ENCODE peak calls at places on chromosomes 13 and 19, in ten cellular contexts. J, K, P, V, Y, O, N, F, X and Z are unnamed samples.

GRCh38 chr13:79989251-79989661 is 351.7 kb downstream of the SPRY2 start:
- DNase-seq in V (no peak), F (no peak), Y (no peak), O (no peak), N (no peak), K (no peak), J (peak), X (no peak), P (peak), Z (no peak)

GRCh38 chr13:62119739-62120700 is 704.4 kb upstream of the PCDH20 start:
- DNase-seq in P (peak), J (peak), X (no peak), V (peak), F (no peak), N (no peak), O (peak), K (no peak), Y (no peak), Z (peak)

GRCh38 chr19:10402441-10403038 is 802 bp downstream of the CDC37 start:
- DNase-seq in K (no peak), V (peak), Y (no peak), X (no peak), F (no peak), J (peak), P (peak), O (no peak), N (peak), Z (no peak)

GRCh38 chr13:93861818-93862217 is 617.7 kb downstream of the DCT start:
- DNase-seq in V (peak), O (no peak), N (peak), J (peak), X (no peak), K (no peak), F (no peak), Y (no peak), P (peak), Z (no peak)

GRCh38 chr19:14843587-14843986 is 5.1 kb downstream of the OR7A10 start:
- DNase-seq in P (no peak), V (no peak), Y (no peak), N (no peak), J (no peak), F (no peak), K (no peak), O (no peak), X (no peak), Z (no peak)

GRCh38 chr19:29560313-29561075 is 34.7 kb downstream of the VSTM2B start:
- DNase-seq in F (no peak), K (no peak), X (no peak), P (no peak), V (no peak), O (no peak), Y (no peak), J (no peak), N (no peak), Z (no peak)

GRCh38 chr19:56263319-56263718 is 9.2 kb upstream of the EDDM13 start:
- DNase-seq in J (no peak), V (no peak), N (no peak), K (no peak), Y (no peak), P (no peak), X (no peak), F (no peak), O (no peak), Z (no peak)

GRCh38 chr13:30450066-30450465 is 15.7 kb downstream of the HMGB1 start:
- DNase-seq in P (no peak), J (no peak), N (no peak), O (no peak), V (no peak), X (no peak), K (no peak), F (no peak), Y (no peak), Z (no peak)

GRCh38 chr13:90545070-90545840 is 802.2 kb upstream of the MIR17HG start:
- DNase-seq in N (peak), P (peak), X (no peak), J (no peak), F (no peak), O (no peak), K (no peak), V (peak), Y (no peak), Z (no peak)

GRCh38 chr19:35055715-35056179 is 14.2 kb downstream of the HPN start:
- DNase-seq in P (no peak), K (no peak), Y (no peak), N (no peak), X (no peak), J (no peak), O (no peak), F (no peak), V (no peak), Z (no peak)

GRCh38 chr13:95797016-95797415 is 120.1 kb downstream of the DNAJC3 start:
- DNase-seq in J (no peak), Y (no peak), K (no peak), O (no peak), V (no peak), X (no peak), N (no peak), F (no peak), P (no peak), Z (no peak)

GRCh38 chr19:15871570-15871969 is 26.3 kb downstream of the CYP4F2 start:
- DNase-seq in F (no peak), J (no peak), N (no peak), V (no peak), P (no peak), K (no peak), X (no peak), Y (no peak), O (peak), Z (peak)

GRCh38 chr19:38869836-38870607 is 8.1 kb downstream of the RINL start:
- DNase-seq in J (peak), O (peak), F (no peak), P (peak), V (peak), Y (peak), X (peak), K (peak), N (peak), Z (peak)

GRCh38 chr13:39364797-39365468 is 238.1 kb downstream of the LHFPL6 start:
- DNase-seq in J (peak), P (peak), O (no peak), X (no peak), F (no peak), Y (no peak), K (no peak), N (no peak), V (no peak), Z (no peak)

GRCh38 chr19:57192064-57192395 is 730 bp downstream of the ZNF264 start:
- DNase-seq in V (no peak), X (no peak), K (no peak), J (peak), Y (no peak), N (no peak), P (peak), F (no peak), O (peak), Z (no peak)

GRCh38 chr19:10694706-10695105 is 6.5 kb upstream of the QTRT1 start:
- DNase-seq in Y (no peak), N (no peak), F (no peak), K (no peak), X (no peak), O (no peak), V (no peak), P (no peak), J (no peak), Z (no peak)

GRCh38 chr19:15110418-15110815 is 3.2 kb downstream of the SYDE1 start:
- DNase-seq in F (no peak), P (no peak), K (no peak), N (no peak), V (no peak), J (no peak), Y (no peak), O (no peak), X (no peak), Z (no peak)

GRCh38 chr19:33374406-33374703 is 846 bp downstream of the CEBPG start:
- DNase-seq in X (no peak), V (no peak), Y (no peak), P (peak), N (peak), O (no peak), F (no peak), J (peak), K (no peak), Z (peak)

GRCh38 chr19:16076958-16077611 is 790 bp downstream of the TPM4 start:
- DNase-seq in K (no peak), F (no peak), V (no peak), X (peak), O (no peak), P (no peak), J (no peak), N (peak), Y (peak), Z (no peak)

GRCh38 chr19:39843919-39844793 is 2.0 kb downstream of the FBL start:
- DNase-seq in P (peak), V (peak), J (peak), F (peak), O (peak), Y (no peak), N (peak), K (no peak), X (no peak), Z (peak)

GRCh38 chr19:57348136-57348535 is 2.9 kb upstream of the ZNF304 start:
- DNase-seq in V (peak), K (no peak), J (peak), P (peak), F (no peak), O (no peak), N (no peak), Y (no peak), X (no peak), Z (no peak)

GRCh38 chr19:35436477-35437141 is 11.4 kb upstream of the FFAR2 start:
- DNase-seq in V (peak), O (peak), Y (no peak), J (peak), N (peak), X (no peak), P (peak), K (no peak), F (peak), Z (no peak)

GRCh38 chr13:110125157-110125556 is 181.8 kb downstream of the COL4A1 start:
- DNase-seq in X (no peak), V (no peak), O (no peak), N (no peak), P (peak), K (no peak), Y (no peak), F (no peak), J (no peak), Z (no peak)
- TF ChIP-seq CTCF in X (no peak), V (no peak), O (no peak), N (no peak), P (no peak), K (no peak), Y (no peak), F (no peak), J (no peak), Z (no peak)

DNA sequence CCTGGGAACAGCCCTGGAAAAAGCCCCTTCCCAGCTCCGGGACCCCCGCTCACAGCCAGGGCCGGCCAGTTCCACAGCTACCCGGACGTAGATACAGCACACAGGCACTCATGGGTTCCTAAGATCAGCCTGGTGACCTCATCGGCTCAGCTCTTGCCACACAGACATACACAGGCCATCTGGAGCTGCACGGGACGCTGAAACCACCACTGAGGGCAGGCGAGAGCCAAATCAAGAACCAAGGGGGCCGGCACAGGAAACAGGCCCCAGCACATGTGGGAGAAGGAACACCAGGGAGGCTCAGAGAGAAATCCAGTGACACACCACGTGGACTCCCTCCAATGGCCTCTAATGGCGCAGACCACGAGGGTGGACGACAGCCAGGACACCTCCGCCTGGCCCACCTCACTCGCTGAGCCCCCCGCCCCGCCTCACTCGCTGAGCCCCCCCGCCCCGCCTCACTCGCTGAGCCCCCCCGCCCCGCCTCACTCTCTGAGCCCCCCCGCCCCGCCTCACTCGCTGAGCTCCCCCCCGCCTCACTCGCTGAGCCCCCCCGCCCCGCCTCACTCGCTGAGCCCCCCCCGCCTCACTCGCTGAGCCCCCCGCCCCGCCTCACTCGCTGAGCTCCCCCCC is 69.7 kb upstream of the C13orf46 start:
- DNase-seq in O (peak), F (peak), K (no peak), P (peak), Y (no peak), N (peak), X (peak), J (peak), V (peak), Z (no peak)
- TF ChIP-seq CTCF in O (no peak), F (peak), K (no peak), P (peak), Y (no peak), N (no peak), X (no peak), J (peak), V (peak), Z (no peak)

DNA sequence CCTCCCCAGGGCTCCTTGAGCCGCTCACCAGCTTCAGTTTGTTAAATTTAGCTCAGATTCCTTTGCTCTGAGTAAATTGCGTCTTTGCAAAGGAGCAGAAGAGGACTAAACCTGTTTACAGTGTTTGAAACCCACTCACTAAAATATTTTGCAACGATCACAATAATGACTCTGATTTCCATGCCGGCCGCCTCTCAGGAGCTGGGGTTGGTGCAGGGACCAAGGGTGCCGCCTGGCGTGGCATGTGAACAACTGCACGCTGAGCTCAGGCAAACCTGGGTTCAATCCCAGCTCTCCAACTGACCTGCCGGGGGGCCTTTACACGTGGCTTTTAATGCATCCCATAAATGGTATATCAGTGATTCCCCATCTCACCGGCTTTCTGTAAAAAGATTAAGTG is 68.7 kb upstream of the CACNA1A start:
- DNase-seq in V (no peak), X (no peak), N (peak), O (no peak), P (no peak), K (no peak), F (no peak), J (peak), Y (no peak), Z (no peak)
- TF ChIP-seq CTCF in V (peak), X (no peak), N (peak), O (no peak), P (peak), K (no peak), F (peak), J (peak), Y (no peak), Z (no peak)

DNA sequence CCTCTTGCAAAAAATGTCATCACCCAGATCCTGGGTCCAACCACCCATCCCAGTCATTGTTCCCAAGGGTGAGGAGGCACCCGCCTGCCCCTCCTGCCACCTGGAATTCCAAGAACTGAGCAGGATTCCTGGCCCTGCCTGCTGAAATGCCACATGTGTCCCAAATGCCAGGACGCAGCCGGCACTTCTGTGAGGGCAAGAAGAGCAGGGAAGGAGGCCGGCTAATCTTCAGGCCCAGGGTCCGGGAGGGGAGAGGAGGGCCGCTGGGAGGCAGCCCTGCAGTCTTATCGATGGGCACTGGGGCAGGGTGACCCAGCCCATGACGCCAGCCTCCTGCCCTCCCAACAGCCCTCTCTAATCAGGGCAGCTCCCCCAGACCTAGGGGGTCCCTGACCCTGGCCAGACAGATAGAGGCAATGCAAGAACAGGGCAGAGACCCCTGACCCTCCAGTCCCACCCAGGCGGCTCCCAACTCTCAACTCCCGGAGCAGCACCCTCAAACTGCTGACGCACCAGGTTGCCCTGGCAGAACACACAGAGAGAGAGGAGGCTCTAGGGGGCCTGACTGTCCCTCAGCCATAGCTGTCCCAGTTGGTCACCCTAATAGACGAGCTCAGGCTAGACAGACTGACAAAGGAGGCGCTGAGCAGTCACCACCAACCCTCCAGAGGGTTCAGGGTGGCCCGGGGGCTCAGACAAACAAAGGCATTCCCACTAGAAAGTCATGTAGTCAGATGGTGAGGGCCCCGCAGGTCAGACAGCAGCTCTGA is 1.5 kb downstream of the MFSD12 start:
- DNase-seq in P (no peak), O (no peak), N (no peak), X (no peak), F (no peak), Y (no peak), V (no peak), K (no peak), J (no peak), Z (no peak)
- TF ChIP-seq CTCF in P (no peak), O (no peak), N (no peak), X (no peak), F (no peak), Y (no peak), V (no peak), K (no peak), J (no peak), Z (no peak)

GRCh38 chr13:41061075-41061913 is at the start of gene WBP4:
- DNase-seq in J (peak), X (peak), F (peak), V (peak), K (peak), N (peak), P (peak), O (peak), Y (peak), Z (peak)
- TF ChIP-seq CTCF in J (peak), X (peak), F (peak), V (peak), K (no peak), N (no peak), P (no peak), O (no peak), Y (no peak), Z (peak)

GRCh38 chr13:45162821-45163220 is 38.0 kb downstream of the KCTD4 start:
- DNase-seq in K (no peak), P (peak), F (peak), N (no peak), O (no peak), V (peak), J (peak), X (no peak), Y (no peak), Z (no peak)
- TF ChIP-seq CTCF in K (no peak), P (no peak), F (no peak), N (no peak), O (no peak), V (no peak), J (no peak), X (no peak), Y (no peak), Z (no peak)

GRCh38 chr19:5665781-5666513 is 14.4 kb downstream of the MICOS13 start:
- DNase-seq in N (no peak), J (peak), X (no peak), Y (no peak), F (no peak), P (peak), K (no peak), V (peak), O (no peak), Z (peak)
- TF ChIP-seq CTCF in N (peak), J (peak), X (no peak), Y (no peak), F (peak), P (peak), K (no peak), V (peak), O (no peak), Z (peak)

GRCh38 chr19:43318203-43318602 is 35.3 kb upstream of the CD177 start:
- DNase-seq in J (no peak), V (no peak), P (no peak), F (no peak), O (no peak), Y (no peak), K (no peak), N (no peak), X (no peak), Z (no peak)

GRCh38 chr19:43315851-43316250 is 37.6 kb upstream of the CD177 start:
- DNase-seq in J (no peak), X (no peak), P (no peak), N (no peak), Y (no peak), O (no peak), V (no peak), K (no peak), F (no peak), Z (no peak)

GRCh38 chr19:43318796-43319314 is 34.6 kb upstream of the CD177 start:
- DNase-seq in P (no peak), X (no peak), O (no peak), K (no peak), N (no peak), Y (no peak), V (no peak), F (no peak), J (no peak), Z (no peak)

GRCh38 chr19:43313711-43314495 is 39.6 kb upstream of the CD177 start:
- DNase-seq in F (no peak), K (no peak), Y (no peak), J (no peak), N (no peak), O (no peak), P (no peak), V (no peak), X (no peak), Z (no peak)

DNA sequence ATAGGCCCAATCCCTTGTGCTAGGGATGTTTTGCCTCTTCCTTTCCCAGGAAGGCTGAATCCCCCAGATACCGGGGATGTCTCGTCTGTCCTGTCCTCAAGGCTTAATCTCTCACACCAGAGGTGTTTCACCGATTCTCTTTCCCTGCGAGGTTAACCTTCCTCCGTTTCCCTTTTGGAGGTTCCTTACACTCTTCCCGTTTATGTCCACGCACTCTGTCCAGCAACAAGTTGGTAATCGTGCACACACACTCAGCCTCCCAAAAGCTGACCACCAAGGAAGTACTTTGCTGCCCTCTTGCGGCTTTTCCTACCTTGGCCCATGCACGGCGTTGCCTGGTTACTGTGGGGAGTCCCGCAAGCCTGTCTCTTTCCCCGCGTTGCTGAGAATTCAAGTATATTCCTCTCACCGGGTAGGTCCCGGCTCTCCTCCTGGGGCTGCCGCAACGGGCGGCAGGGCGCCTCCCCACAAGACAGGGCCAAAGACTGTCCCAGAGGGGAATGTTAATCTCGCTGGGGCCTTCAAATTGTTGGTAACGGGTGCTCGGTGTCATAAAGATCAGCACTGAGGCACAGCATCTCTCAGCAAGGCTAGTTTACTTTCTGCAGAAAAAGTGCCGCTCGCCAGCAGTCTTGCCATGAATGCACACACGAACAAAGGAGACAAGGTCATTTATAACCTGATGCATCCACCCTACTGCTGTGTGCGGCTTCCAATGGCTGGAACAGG is 36.7 kb upstream of the CD177 start:
- DNase-seq in X (no peak), K (no peak), N (peak), V (peak), F (no peak), Y (no peak), P (peak), O (no peak), J (peak), Z (no peak)
- TF ChIP-seq CTCF in X (no peak), K (no peak), N (peak), V (peak), F (peak), Y (no peak), P (peak), O (no peak), J (peak), Z (no peak)

GRCh38 chr19:2199215-2199614 is 35.5 kb downstream of the DOT1L start:
- DNase-seq in N (peak), J (no peak), P (no peak), X (no peak), Y (no peak), K (no peak), V (no peak), F (no peak), O (peak), Z (no peak)
- TF ChIP-seq CTCF in N (peak), J (peak), P (no peak), X (no peak), Y (no peak), K (no peak), V (peak), F (no peak), O (peak), Z (peak)

GRCh38 chr13:37602743-37603381 is 4.3 kb upstream of the POSTN start:
- DNase-seq in K (no peak), F (no peak), J (peak), X (no peak), O (no peak), V (peak), N (no peak), Y (no peak), P (peak), Z (no peak)
- TF ChIP-seq CTCF in K (no peak), F (peak), J (peak), X (peak), O (no peak), V (peak), N (peak), Y (no peak), P (no peak), Z (peak)